ENCODE peak calls at places on chromosomes 6 and 20, in nine cellular contexts. P is WERI-Rb-1, X is astrocyte of the cerebellum, O is B cell, C is RWPE1, W is omental fat pad, H is heart right ventricle, Q is nephron progenitor cell, D is stomach. F is an unnamed sample.

GRCh38 chr6:158149641-158150040 is 18.4 kb downstream of the SERAC1 start:
- DNase-seq in Q (no peak), W (no peak), D (no peak), H (no peak), O (no peak), C (peak), P (no peak), X (no peak), F (no peak)

GRCh38 chr20:32050851-32051556 is 1.0 kb upstream of the HCK start:
- DNase-seq in W (no peak), X (no peak), O (no peak), Q (peak), P (no peak), D (no peak), C (no peak), H (peak), F (peak)

GRCh38 chr20:44231713-44232468 is 15.2 kb upstream of the GDAP1L1 start:
- DNase-seq in Q (no peak), D (no peak), X (no peak), H (no peak), W (no peak), P (peak), C (no peak), O (no peak), F (no peak)

GRCh38 chr6:30060634-30060981 is 457 bp upstream of the POLR1H start:
- DNase-seq in Q (peak), H (no peak), W (no peak), D (no peak), O (peak), X (no peak), P (peak), C (no peak), F (no peak)

GRCh38 chr6:142802124-142802523 is 142.9 kb downstream of the HIVEP2 start:
- DNase-seq in O (no peak), P (no peak), C (peak), H (no peak), X (peak), Q (no peak), W (no peak), D (no peak), F (no peak)

GRCh38 chr20:57255183-57255582 is 11.3 kb downstream of the BMP7 start:
- DNase-seq in O (no peak), W (no peak), X (no peak), D (no peak), C (no peak), H (no peak), P (no peak), Q (no peak), F (no peak)

GRCh38 chr6:157060440-157060949 is 262.8 kb downstream of the TMEM242 start:
- DNase-seq in Q (no peak), O (no peak), P (no peak), X (peak), W (no peak), H (no peak), C (no peak), D (no peak), F (no peak)

GRCh38 chr6:148854086-148854485 is 107.3 kb downstream of the UST start:
- DNase-seq in D (no peak), H (no peak), Q (no peak), P (no peak), W (no peak), O (no peak), X (no peak), C (peak), F (no peak)

GRCh38 chr20:45328451-45328850 is 19.8 kb downstream of the SDC4 start:
- DNase-seq in Q (no peak), O (no peak), P (peak), X (no peak), D (no peak), C (no peak), H (no peak), W (no peak), F (no peak)

GRCh38 chr6:150033197-150033771 is 8.0 kb upstream of the RAET1L start:
- DNase-seq in W (no peak), C (no peak), O (no peak), X (no peak), D (no peak), P (no peak), Q (no peak), H (no peak), F (no peak)

GRCh38 chr6:1554881-1555569 is 54.7 kb upstream of the FOXC1 start:
- DNase-seq in C (peak), W (peak), D (peak), X (no peak), O (no peak), P (peak), H (peak), Q (no peak), F (peak)

GRCh38 chr20:10511507-10512231 is 76.6 kb downstream of the SLX4IP start:
- DNase-seq in W (peak), Q (no peak), P (peak), H (peak), D (peak), C (peak), X (peak), O (peak), F (peak)

GRCh38 chr6:32148722-32149576 is 2.8 kb downstream of the PRRT1 start:
- DNase-seq in D (peak), W (peak), O (peak), Q (no peak), X (no peak), H (peak), P (no peak), C (peak), F (peak)

GRCh38 chr20:8693709-8694108 is 375.2 kb upstream of the PLCB4 start:
- DNase-seq in Q (no peak), O (no peak), C (peak), W (no peak), D (no peak), H (no peak), P (no peak), X (peak), F (no peak)

GRCh38 chr6:84197708-84198107 is 29.7 kb downstream of the CEP162 start:
- DNase-seq in D (no peak), O (no peak), W (no peak), C (no peak), H (no peak), X (no peak), P (no peak), Q (no peak), F (no peak)

GRCh38 chr20:19676202-19676601 is 81.9 kb upstream of the RIN2 start:
- DNase-seq in W (no peak), Q (no peak), X (no peak), O (no peak), H (no peak), C (no peak), P (no peak), D (no peak), F (no peak)

GRCh38 chr20:15196580-15197255 is 859.3 kb upstream of the FLRT3 start:
- DNase-seq in Q (no peak), X (no peak), W (no peak), C (no peak), D (no peak), P (no peak), H (no peak), O (peak), F (peak)

GRCh38 chr6:137699036-137699683 is 167.9 kb upstream of the TNFAIP3 start:
- DNase-seq in D (no peak), P (no peak), H (no peak), C (no peak), Q (no peak), W (no peak), O (no peak), X (no peak), F (no peak)

GRCh38 chr6:97059473-97059872 is 134.9 kb downstream of the KLHL32 start:
- DNase-seq in P (no peak), C (peak), O (no peak), D (no peak), Q (no peak), H (no peak), X (peak), W (no peak), F (peak)

GRCh38 chr20:63969851-63970713 is at the start of gene ZNF512B:
- DNase-seq in C (peak), W (no peak), D (peak), O (peak), Q (peak), X (no peak), H (peak), P (peak), F (peak)

GRCh38 chr6:24719125-24719931 is at the start of gene C6orf62:
- DNase-seq in W (no peak), P (peak), C (peak), X (no peak), O (peak), D (peak), H (peak), Q (peak), F (peak)

GRCh38 chr6:132669690-132670291 is 10.8 kb upstream of the TAAR1 start:
- DNase-seq in P (no peak), C (peak), X (peak), H (no peak), O (no peak), W (no peak), Q (no peak), D (no peak), F (peak)

GRCh38 chr6:166494757-166495486 is 91.6 kb downstream of the RAMACL start:
- DNase-seq in Q (no peak), P (no peak), W (no peak), O (no peak), C (no peak), X (no peak), D (no peak), H (no peak), F (no peak)

GRCh38 chr20:35709269-35709668 is 10.1 kb downstream of the ROMO1 start:
- DNase-seq in D (no peak), C (no peak), P (no peak), Q (no peak), X (no peak), H (no peak), W (no peak), O (no peak), F (no peak)

GRCh38 chr6:111844376-111844775 is 28.9 kb downstream of the FYN start:
- DNase-seq in D (no peak), W (no peak), Q (no peak), H (no peak), P (no peak), O (no peak), C (no peak), X (no peak), F (peak)

GRCh38 chr6:153170511-153170910 is 39.4 kb upstream of the RGS17 start:
- DNase-seq in P (no peak), H (no peak), C (peak), W (no peak), O (no peak), D (no peak), Q (no peak), X (no peak), F (no peak)

GRCh38 chr6:15399651-15400470 is 154.0 kb downstream of the JARID2 start:
- DNase-seq in Q (peak), W (peak), P (peak), H (peak), C (no peak), X (peak), O (no peak), D (peak), F (no peak)

GRCh38 chr6:90274481-90275030 is 22.1 kb downstream of the BACH2 start:
- DNase-seq in D (peak), H (no peak), W (no peak), Q (no peak), C (no peak), O (peak), P (no peak), X (no peak), F (no peak)

GRCh38 chr6:79224005-79224404 is 10.5 kb downstream of the HMGN3 start:
- DNase-seq in C (no peak), X (no peak), O (no peak), W (no peak), D (no peak), P (no peak), H (no peak), Q (no peak), F (no peak)

GRCh38 chr6:142725024-142725770 is 219.8 kb downstream of the HIVEP2 start:
- DNase-seq in D (no peak), Q (no peak), O (no peak), X (no peak), W (no peak), P (no peak), H (no peak), C (no peak), F (no peak)

GRCh38 chr20:3896853-3897252 is 7.7 kb downstream of the PANK2 start:
- DNase-seq in W (no peak), C (no peak), Q (no peak), X (no peak), H (no peak), O (no peak), D (no peak), P (no peak), F (no peak)

GRCh38 chr6:46184114-46184513 is 13.3 kb upstream of the ENPP5 start:
- DNase-seq in P (no peak), H (no peak), Q (no peak), X (peak), W (no peak), O (no peak), D (no peak), C (peak), F (no peak)

GRCh38 chr6:138864343-138864890 is 68.5 kb downstream of the ECT2L start:
- DNase-seq in P (no peak), D (no peak), X (no peak), O (no peak), Q (no peak), W (no peak), C (no peak), H (no peak), F (no peak)

GRCh38 chr20:38838326-38838725 is 32.8 kb downstream of the PPP1R16B start:
- DNase-seq in W (no peak), O (no peak), C (no peak), H (no peak), Q (no peak), D (no peak), X (no peak), P (no peak), F (no peak)
- TF ChIP-seq CTCF in W (no peak), O (no peak), C (no peak), H (no peak), Q (no peak), D (no peak), X (no peak), P (no peak), F (no peak)

DNA sequence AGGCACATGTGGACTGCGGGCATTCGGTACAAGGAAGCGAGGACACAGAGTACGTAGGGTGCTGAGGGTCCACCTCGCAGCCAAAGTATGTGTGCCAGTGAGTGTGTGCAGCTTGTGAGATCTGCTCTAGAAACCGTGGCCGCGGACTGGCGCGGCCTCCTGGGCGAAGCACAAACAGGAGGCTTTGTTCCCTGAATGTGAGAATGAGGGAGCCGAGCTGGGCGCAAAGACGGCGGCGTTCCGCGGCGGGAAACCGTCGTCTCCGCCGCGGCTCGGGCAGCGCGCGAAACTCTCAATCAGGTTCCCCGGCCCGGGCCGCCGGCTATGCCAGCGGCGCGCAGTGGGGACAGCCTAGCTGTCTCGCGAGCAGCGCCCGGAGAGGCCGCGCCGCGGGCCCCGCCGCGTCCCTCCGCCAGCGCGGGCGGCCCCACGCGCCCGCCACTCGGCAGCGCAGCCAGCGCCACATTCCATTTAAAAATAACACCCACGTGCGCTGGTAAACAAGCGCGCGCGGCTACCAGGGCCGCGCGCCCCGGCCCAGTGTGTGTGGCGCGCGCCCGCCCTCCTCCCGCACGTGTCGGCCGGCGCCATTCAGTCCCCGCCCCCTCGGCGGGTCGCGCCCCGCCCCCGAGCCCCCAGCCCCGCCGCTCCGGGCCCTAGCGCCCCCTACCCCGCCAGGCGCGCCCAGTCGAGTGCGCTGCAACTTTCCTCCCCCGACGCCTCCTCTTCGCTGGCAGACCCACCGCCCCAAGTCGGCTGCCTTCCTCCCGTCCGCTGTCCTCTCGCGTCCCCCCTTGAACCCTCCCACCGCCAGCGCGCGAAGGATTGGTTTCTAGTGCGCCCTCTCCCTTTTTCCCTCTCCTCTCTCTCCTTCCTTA is 3.0 kb upstream of the FOXO3 start:
- DNase-seq in O (peak), C (peak), P (peak), Q (peak), D (peak), X (no peak), H (peak), W (no peak), F (peak)
- TF ChIP-seq CTCF in O (peak), C (no peak), P (no peak), Q (no peak), D (no peak), X (no peak), H (no peak), W (no peak), F (no peak)

GRCh38 chr6:21522007-21522758 is 71.4 kb upstream of the SOX4 start:
- DNase-seq in O (no peak), P (no peak), Q (no peak), H (no peak), D (no peak), C (no peak), W (no peak), X (no peak), F (no peak)

GRCh38 chr6:21526974-21527373 is 66.6 kb upstream of the SOX4 start:
- DNase-seq in X (no peak), D (no peak), Q (no peak), O (no peak), P (no peak), H (no peak), C (no peak), W (no peak), F (no peak)

GRCh38 chr6:21527731-21528130 is 65.8 kb upstream of the SOX4 start:
- DNase-seq in Q (no peak), P (no peak), X (no peak), O (no peak), D (no peak), H (no peak), W (no peak), C (no peak), F (no peak)

GRCh38 chr6:21523652-21524051 is 69.9 kb upstream of the SOX4 start:
- DNase-seq in D (no peak), W (no peak), O (no peak), X (no peak), Q (no peak), C (no peak), H (no peak), P (no peak), F (no peak)

DNA sequence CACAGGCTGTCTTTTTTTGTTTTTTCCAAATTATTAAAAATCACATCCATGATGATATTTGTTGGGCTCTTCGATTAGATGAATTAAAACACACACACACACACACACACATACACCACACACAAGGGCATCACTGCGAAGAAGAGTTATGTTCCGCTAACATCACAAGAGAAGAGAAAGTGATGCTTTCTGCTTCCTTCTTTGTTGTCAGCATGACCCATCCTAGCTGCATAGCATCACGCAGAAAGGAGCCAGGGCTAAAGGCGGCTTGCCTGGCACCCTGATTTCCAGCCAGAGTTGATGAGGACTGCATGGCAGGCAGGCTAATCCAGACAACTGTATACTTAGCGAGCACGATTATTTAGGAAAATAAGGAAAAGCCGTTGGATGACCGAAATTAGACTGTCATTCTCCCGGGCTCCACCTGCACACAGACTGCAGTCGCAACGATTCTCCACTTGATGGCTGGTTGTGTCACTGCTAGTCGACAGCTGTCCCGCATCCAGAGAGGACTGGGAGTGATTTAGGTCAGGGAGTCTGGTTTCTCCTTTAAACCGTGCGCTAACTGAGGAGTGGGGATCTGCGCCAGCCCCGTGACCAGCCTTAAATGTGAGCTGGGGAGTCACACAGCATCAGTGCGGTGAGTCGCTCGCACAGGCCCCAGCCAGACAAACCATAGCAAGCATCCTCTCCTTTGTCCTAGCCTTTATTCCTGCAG is 70.6 kb upstream of the SOX4 start:
- DNase-seq in D (no peak), C (no peak), Q (peak), H (no peak), P (peak), W (no peak), O (no peak), X (no peak), F (no peak)
- TF ChIP-seq CTCF in D (no peak), C (no peak), Q (no peak), H (no peak), P (peak), W (no peak), O (no peak), X (no peak), F (no peak)

GRCh38 chr6:27753668-27754407 is 158.4 kb downstream of the OR2B2 start:
- DNase-seq in Q (peak), C (peak), D (peak), H (peak), X (peak), P (peak), W (peak), O (peak), F (peak)
- TF ChIP-seq CTCF in Q (peak), C (peak), D (no peak), H (no peak), X (peak), P (peak), W (no peak), O (no peak), F (no peak)

GRCh38 chr6:81734081-81734480 is 18.4 kb downstream of the TENT5A start:
- DNase-seq in Q (no peak), H (no peak), P (no peak), D (no peak), C (no peak), X (no peak), O (no peak), W (no peak), F (no peak)
- TF ChIP-seq CTCF in Q (no peak), H (no peak), P (no peak), D (no peak), C (no peak), X (no peak), O (no peak), W (no peak), F (peak)

GRCh38 chr6:33481192-33481591 is 26.8 kb downstream of the ZBTB9 start:
- DNase-seq in O (no peak), C (no peak), Q (no peak), X (no peak), H (no peak), W (no peak), P (no peak), D (no peak), F (no peak)
- TF ChIP-seq CTCF in O (no peak), C (no peak), Q (no peak), X (peak), H (no peak), W (no peak), P (no peak), D (no peak), F (no peak)

DNA sequence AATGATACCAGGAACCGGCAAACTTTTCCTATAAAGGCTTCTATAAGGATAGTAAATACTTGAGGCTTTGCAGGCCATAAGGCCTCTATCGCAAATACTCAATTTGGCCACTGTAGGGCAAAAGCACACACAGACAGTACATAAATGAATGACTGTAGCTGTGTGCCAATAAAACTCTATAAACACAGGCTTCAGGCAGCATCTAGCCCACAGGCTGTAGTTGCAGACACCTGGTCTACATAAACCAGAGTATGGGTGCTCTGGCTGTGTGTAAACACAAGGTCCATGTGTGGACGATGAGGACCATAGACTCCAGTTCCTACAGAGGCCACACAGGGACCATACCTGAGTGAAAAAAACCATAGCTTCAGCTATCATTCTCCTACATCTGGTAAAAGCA is 52.2 kb downstream of the ZMYND8 start:
- DNase-seq in H (no peak), W (no peak), X (no peak), O (no peak), D (peak), Q (no peak), C (no peak), P (no peak), F (no peak)
- TF ChIP-seq CTCF in H (no peak), W (no peak), X (peak), O (no peak), D (no peak), Q (no peak), C (no peak), P (no peak), F (no peak)

DNA sequence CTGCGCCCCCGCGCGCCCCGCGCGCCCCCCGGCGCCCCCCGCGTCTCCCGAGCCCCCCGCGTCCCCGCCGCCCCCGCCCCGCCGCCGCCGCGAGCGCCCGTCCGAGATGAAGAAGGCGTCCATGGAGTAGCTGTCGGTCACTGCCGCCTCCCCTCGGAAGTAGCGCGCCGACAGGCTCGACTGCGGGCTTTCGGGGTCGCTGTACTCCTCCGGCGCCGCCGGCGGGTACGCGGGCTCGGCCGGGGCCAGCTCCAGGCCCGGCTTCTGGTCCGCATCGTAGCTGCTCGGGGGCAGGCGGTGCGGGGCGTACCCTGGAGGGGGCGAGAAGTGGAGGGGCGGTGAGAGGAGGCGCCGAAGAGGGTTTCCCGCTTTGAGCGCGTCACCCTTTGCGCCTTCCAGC is 11.2 kb upstream of the SRXN1 start:
- DNase-seq in Q (no peak), W (no peak), C (no peak), D (no peak), O (no peak), P (no peak), X (no peak), H (no peak), F (no peak)
- TF ChIP-seq CTCF in Q (no peak), W (no peak), C (no peak), D (no peak), O (no peak), P (no peak), X (no peak), H (no peak), F (no peak)

F was measured in GM13976.